ENCODE peak calls at places on chromosomes 5 and 9, in ten cellular contexts. T is skeletal muscle cell; H is IMR-90; M is A172; Z is HFFc6; Y is stimulated activated CD8-positive, alpha-beta memory T cell treated with anti-CD3 and anti-CD28 coated beads, Interleukin-2, amount 100 ng/mL, for 1 hour; F is SK-N-SH; R is H7; N is AG08395; K is activated T-cell treated with anti-CD3 and anti-CD28 coated beads, Interleukin-2, amount 50 U/mL, for 1 hour. I is an unnamed sample.

GRCh38 chr9:96047741-96048115 is 172.2 kb downstream of the ERCC6L2 start:
- DNase-seq in K (no peak), Y (no peak), T (no peak), M (no peak), R (peak), N (no peak), H (no peak), F (no peak), Z (no peak), I (no peak)

GRCh38 chr9:5671711-5672353 is 42.9 kb downstream of the RIC1 start:
- DNase-seq in T (no peak), K (no peak), F (no peak), H (no peak), Z (no peak), R (no peak), N (no peak), M (no peak), Y (no peak), I (peak)

GRCh38 chr9:8484563-8484962 is 685.0 kb upstream of the DMAC1 start:
- DNase-seq in M (no peak), Z (no peak), F (no peak), R (no peak), Y (no peak), N (no peak), K (no peak), T (no peak), H (no peak), I (no peak)

GRCh38 chr5:177303925-177304391 is 359 bp downstream of the PRELID1 start:
- DNase-seq in Z (no peak), F (peak), H (no peak), K (no peak), R (peak), N (no peak), M (no peak), T (no peak), Y (no peak), I (no peak)

GRCh38 chr9:124788542-124789217 is 11.7 kb downstream of the OLFML2A start:
- DNase-seq in T (no peak), Z (no peak), R (no peak), F (no peak), M (no peak), N (no peak), K (no peak), Y (no peak), H (no peak), I (no peak)

GRCh38 chr5:140546851-140547507 is 483 bp upstream of the EIF4EBP3 start:
- DNase-seq in Y (no peak), K (no peak), H (no peak), F (no peak), Z (no peak), R (no peak), T (no peak), N (no peak), M (no peak), I (no peak)

GRCh38 chr5:116249648-116250047 is 164.8 kb downstream of the COMMD10 start:
- DNase-seq in Y (no peak), T (no peak), F (no peak), N (no peak), R (no peak), Z (no peak), K (no peak), H (no peak), M (no peak), I (no peak)

GRCh38 chr9:123360161-123361085 is 4.4 kb downstream of the CRB2 start:
- DNase-seq in F (peak), Y (no peak), H (no peak), N (no peak), Z (no peak), R (peak), T (no peak), K (peak), M (no peak), I (no peak)

GRCh38 chr5:157516626-157517325 is 56.8 kb downstream of the NIPAL4 start:
- DNase-seq in Y (no peak), K (no peak), F (no peak), Z (peak), M (peak), H (peak), T (peak), R (no peak), N (peak), I (no peak)

GRCh38 chr5:36796171-36796570 is 80.4 kb upstream of the NIPBL start:
- DNase-seq in R (no peak), T (no peak), Y (no peak), K (no peak), F (no peak), M (no peak), Z (no peak), N (no peak), H (no peak), I (no peak)

GRCh38 chr9:104831681-104832080 is 67.8 kb downstream of the NIPSNAP3B start:
- DNase-seq in H (peak), R (no peak), Z (peak), K (no peak), Y (no peak), M (peak), F (no peak), N (peak), T (peak), I (no peak)

GRCh38 chr5:148807845-148808244 is 18.6 kb upstream of the ADRB2 start:
- DNase-seq in M (no peak), Y (no peak), R (no peak), Z (peak), F (no peak), N (no peak), H (no peak), K (no peak), T (no peak), I (no peak)

GRCh38 chr9:370081-370480 is 155.4 kb downstream of the DOCK8 start:
- DNase-seq in Y (no peak), F (no peak), R (no peak), M (no peak), N (no peak), K (no peak), H (no peak), T (no peak), Z (no peak), I (no peak)

GRCh38 chr5:167479796-167480195 is 811.6 kb upstream of the WWC1 start:
- DNase-seq in T (no peak), R (no peak), N (no peak), K (no peak), H (no peak), M (peak), Z (no peak), Y (no peak), F (no peak), I (no peak)

I was measured in GM12878.